ENCODE peak calls at places on chromosomes 13 and 19, in seven cellular contexts. Q, Z, H, I, E, U and C are unnamed samples.

GRCh38 chr19:5122671-5123409 is 153.9 kb downstream of the KDM4B start:
- DNase-seq in I (no peak), E (no peak), Z (no peak), U (no peak), Q (no peak), H (no peak), C (no peak)

GRCh38 chr13:72514141-72514540 is 213.3 kb downstream of the MZT1 start:
- DNase-seq in I (no peak), E (no peak), H (no peak), Q (no peak), Z (peak), U (no peak), C (no peak)

GRCh38 chr19:30450101-30450500 is 77.9 kb downstream of the ZNF536 start:
- DNase-seq in H (peak), U (no peak), E (peak), I (no peak), Z (no peak), Q (no peak), C (peak)

GRCh38 chr13:99390601-99391000 is 83.4 kb upstream of the GPR183 start:
- DNase-seq in Q (no peak), H (no peak), Z (no peak), E (no peak), I (no peak), U (peak), C (no peak)

GRCh38 chr13:73482556-73482955 is 423.8 kb downstream of the KLF5 start:
- DNase-seq in H (no peak), Z (no peak), U (no peak), Q (no peak), E (no peak), I (no peak), C (no peak)

GRCh38 chr13:107835339-107836018 is 379.9 kb downstream of the LIG4 start:
- DNase-seq in Q (no peak), H (no peak), Z (peak), U (no peak), E (no peak), I (no peak), C (no peak)

GRCh38 chr19:49767967-49768581 is 1.3 kb downstream of the AP2A1 start:
- DNase-seq in I (no peak), U (no peak), Z (no peak), Q (no peak), H (no peak), E (no peak), C (no peak)

GRCh38 chr19:1402411-1403070 is 1.2 kb upstream of the GAMT start:
- DNase-seq in Z (no peak), U (no peak), H (no peak), E (no peak), I (no peak), Q (no peak), C (no peak)

GRCh38 chr13:58879114-58879513 is 1247.6 kb downstream of the PCDH17 start:
- DNase-seq in H (no peak), Q (no peak), Z (no peak), I (no peak), U (no peak), E (no peak), C (no peak)

GRCh38 chr13:114177245-114178010 is 1.6 kb upstream of the CFAP97D2 start:
- DNase-seq in H (no peak), I (no peak), U (no peak), Z (no peak), Q (no peak), E (no peak), C (no peak)

GRCh38 chr13:27621116-27621365 is 651 bp upstream of the POLR1D start:
- DNase-seq in Q (no peak), E (no peak), U (no peak), I (no peak), Z (no peak), H (no peak), C (no peak)

GRCh38 chr13:67366533-67366932 is 136.4 kb upstream of the PCDH9 start:
- DNase-seq in U (no peak), H (no peak), E (peak), Z (peak), I (no peak), Q (no peak), C (no peak)

GRCh38 chr19:33350538-33351309 is 22.8 kb upstream of the CEBPG start:
- DNase-seq in E (no peak), Q (no peak), Z (peak), U (no peak), I (no peak), H (peak), C (no peak)

GRCh38 chr19:39193785-39194184 is 3.0 kb upstream of the NCCRP1 start:
- DNase-seq in H (no peak), I (no peak), E (peak), U (no peak), Q (no peak), Z (no peak), C (no peak)

GRCh38 chr19:35879068-35879467 is 10.7 kb downstream of the APLP1 start:
- DNase-seq in Z (no peak), H (no peak), I (no peak), Q (no peak), E (no peak), U (no peak), C (no peak)

GRCh38 chr13:60654405-60654804 is 257.4 kb downstream of the TDRD3 start:
- DNase-seq in U (peak), Q (no peak), H (no peak), I (no peak), Z (peak), E (peak), C (peak)

GRCh38 chr19:35621708-35622107 is 7.1 kb upstream of the RBM42 start:
- DNase-seq in Z (no peak), Q (no peak), I (no peak), H (no peak), E (no peak), U (no peak), C (no peak)

GRCh38 chr19:34269968-34270621 is 15.7 kb downstream of the GARRE1 start:
- DNase-seq in Z (peak), I (peak), E (peak), H (peak), U (no peak), Q (peak), C (peak)

GRCh38 chr13:45297456-45298205 is 43.4 kb downstream of the TPT1 start:
- DNase-seq in I (no peak), E (no peak), H (no peak), Q (no peak), Z (no peak), U (no peak), C (no peak)

GRCh38 chr13:41274881-41275280 is 11.5 kb upstream of the MTRF1 start:
- DNase-seq in E (no peak), Q (no peak), H (no peak), I (no peak), U (no peak), Z (no peak), C (no peak)

GRCh38 chr19:38011426-38011825 is 104.4 kb downstream of the SIPA1L3 start:
- DNase-seq in H (no peak), I (no peak), U (no peak), Z (no peak), Q (no peak), E (no peak), C (no peak)

GRCh38 chr13:39585219-39585618 is 17.8 kb downstream of the LHFPL6 start:
- DNase-seq in H (no peak), Z (no peak), I (no peak), E (no peak), Q (no peak), U (no peak), C (no peak)

GRCh38 chr13:48648446-48648845 is 5.3 kb upstream of the CYSLTR2 start:
- DNase-seq in U (no peak), E (no peak), I (no peak), Q (no peak), H (no peak), Z (no peak), C (no peak)

GRCh38 chr19:45403781-45404556 is 900 bp downstream of the PPP1R13L start:
- DNase-seq in U (peak), I (peak), H (peak), Q (peak), Z (peak), E (peak), C (peak)

GRCh38 chr19:4730740-4731171 is 7.1 kb upstream of the DPP9 start:
- DNase-seq in I (no peak), H (no peak), E (no peak), U (peak), Q (no peak), Z (no peak), C (no peak)

GRCh38 chr13:82947121-82948077 is 934.9 kb downstream of the SLITRK1 start:
- DNase-seq in Z (no peak), U (no peak), E (no peak), Q (no peak), H (no peak), I (no peak), C (no peak)

GRCh38 chr13:111853146-111853545 is 213.8 kb upstream of the SOX1 start:
- DNase-seq in I (no peak), U (no peak), Q (no peak), E (no peak), H (no peak), Z (no peak), C (no peak)

GRCh38 chr19:5590151-5590864 is 22.6 kb upstream of the TINCR start:
- DNase-seq in U (no peak), Q (no peak), Z (no peak), E (no peak), H (no peak), I (no peak), C (no peak)

GRCh38 chr13:48808689-48809088 is 155.0 kb downstream of the CYSLTR2 start:
- DNase-seq in Z (peak), U (no peak), I (no peak), Q (no peak), H (no peak), E (peak), C (no peak)

GRCh38 chr13:80086304-80086721 is 254.6 kb downstream of the SPRY2 start:
- DNase-seq in Q (no peak), U (no peak), E (peak), Z (no peak), H (no peak), I (no peak), C (no peak)

GRCh38 chr13:37173214-37173613 is 67.8 kb upstream of the CSNK1A1L start:
- DNase-seq in Z (peak), E (no peak), U (no peak), Q (no peak), I (no peak), H (no peak), C (no peak)

GRCh38 chr19:2207991-2208860 is 27.9 kb downstream of the PLEKHJ1 start:
- DNase-seq in U (peak), E (peak), Z (peak), I (no peak), H (peak), Q (no peak), C (peak)

GRCh38 chr19:3210347-3211017 is 14.0 kb upstream of the CELF5 start:
- DNase-seq in E (peak), Z (peak), U (peak), H (no peak), Q (peak), I (peak), C (peak)

GRCh38 chr13:109787135-109787954 is 962 bp upstream of the IRS2 start:
- DNase-seq in Z (no peak), E (peak), I (peak), U (peak), H (peak), Q (peak), C (peak)

GRCh38 chr13:32248789-32249188 is 66.4 kb downstream of the ZAR1L start:
- DNase-seq in Z (no peak), H (no peak), I (no peak), Q (no peak), E (no peak), U (no peak), C (no peak)

GRCh38 chr13:73064991-73065390 is 6.2 kb downstream of the KLF5 start:
- DNase-seq in Z (no peak), H (no peak), E (no peak), U (no peak), I (no peak), Q (no peak), C (no peak)

DNA sequence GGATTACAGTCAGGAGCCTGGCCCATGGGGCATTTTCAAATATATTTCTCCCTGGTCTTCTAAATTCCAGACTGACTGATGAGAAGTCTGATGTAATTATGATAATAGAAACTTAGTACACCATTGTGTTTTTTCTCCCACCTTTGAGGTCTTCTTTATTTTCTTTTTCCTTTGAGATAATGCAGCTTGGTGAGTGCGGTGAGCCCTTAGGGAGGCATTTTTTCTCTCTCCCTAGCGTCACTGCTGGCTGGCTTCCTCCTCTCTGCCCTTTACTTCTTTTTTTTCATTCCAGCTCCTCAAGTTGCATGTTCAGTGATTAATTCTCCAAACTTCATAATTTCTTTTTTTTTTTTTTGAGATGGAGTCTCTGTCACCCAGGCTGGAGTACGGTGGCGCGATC is 12.8 kb upstream of the CDC42EP5 start:
- DNase-seq in E (no peak), Z (peak), H (no peak), I (no peak), U (no peak), Q (no peak), C (no peak)
- H3K27ac ChIP-seq in E (no peak), Z (no peak), H (no peak), I (no peak), U (no peak), Q (no peak), C (no peak)

DNA sequence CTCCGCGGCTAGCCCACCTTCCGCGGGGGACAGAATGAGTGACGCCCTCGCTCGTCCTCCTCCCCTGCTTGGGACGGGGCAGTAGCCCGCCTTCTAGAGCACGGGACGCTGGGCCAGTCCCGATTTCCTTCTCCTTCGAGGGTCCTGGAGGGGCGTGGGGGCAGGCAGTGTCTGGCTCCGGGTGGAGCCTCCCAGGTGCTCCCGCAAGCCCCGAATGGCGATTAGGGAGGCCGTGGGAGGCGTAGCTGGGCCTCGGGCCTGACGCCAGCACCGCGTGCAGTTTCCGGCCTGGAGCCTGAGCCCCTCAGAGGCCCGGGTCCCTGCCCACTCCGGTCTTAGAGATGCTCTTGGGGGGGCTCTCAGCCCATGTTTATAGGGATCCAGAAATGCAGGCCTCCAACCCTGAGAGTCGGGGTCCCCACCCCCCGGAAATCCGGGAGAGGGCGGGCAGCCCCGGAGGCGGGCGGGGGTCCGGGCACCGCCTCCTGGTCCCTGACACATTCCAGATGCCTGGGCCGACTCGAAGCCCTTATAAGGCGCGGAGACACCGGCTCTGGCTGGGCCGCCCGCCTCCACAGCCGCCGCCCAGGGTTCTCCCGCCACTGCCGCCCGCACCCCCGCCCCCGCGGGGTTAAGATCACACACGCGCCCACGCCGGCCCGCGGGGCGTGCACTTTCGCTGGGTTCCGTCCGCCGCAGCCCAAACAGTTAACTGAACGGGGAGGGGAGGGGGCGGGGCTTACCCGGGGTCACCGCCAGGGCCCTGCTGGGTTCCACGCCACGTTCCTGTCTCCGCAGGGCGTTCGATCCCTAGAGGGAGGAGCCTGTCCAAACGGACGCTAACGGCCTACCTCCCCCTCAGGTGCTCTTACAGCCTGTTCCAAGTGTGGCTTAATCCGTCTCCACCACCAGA is 1.5 kb downstream of the MYADM start:
- DNase-seq in H (peak), Q (peak), U (peak), E (peak), Z (peak), I (peak), C (peak)
- TF ChIP-seq CTCF in H (peak), Q (no peak), U (no peak), E (no peak), Z (peak), I (peak), C (peak)

GRCh38 chr19:11580665-11581418 is 3.4 kb upstream of the ACP5 start:
- DNase-seq in E (no peak), U (no peak), Z (peak), Q (no peak), I (no peak), H (no peak), C (no peak)
- H3K27ac ChIP-seq in E (no peak), U (no peak), Z (no peak), Q (peak), I (peak), H (no peak), C (no peak)

GRCh38 chr19:58531052-58531600 is 11.5 kb upstream of the ZBTB45 start:
- DNase-seq in E (no peak), Q (no peak), Z (no peak), U (no peak), H (no peak), I (no peak), C (no peak)

DNA sequence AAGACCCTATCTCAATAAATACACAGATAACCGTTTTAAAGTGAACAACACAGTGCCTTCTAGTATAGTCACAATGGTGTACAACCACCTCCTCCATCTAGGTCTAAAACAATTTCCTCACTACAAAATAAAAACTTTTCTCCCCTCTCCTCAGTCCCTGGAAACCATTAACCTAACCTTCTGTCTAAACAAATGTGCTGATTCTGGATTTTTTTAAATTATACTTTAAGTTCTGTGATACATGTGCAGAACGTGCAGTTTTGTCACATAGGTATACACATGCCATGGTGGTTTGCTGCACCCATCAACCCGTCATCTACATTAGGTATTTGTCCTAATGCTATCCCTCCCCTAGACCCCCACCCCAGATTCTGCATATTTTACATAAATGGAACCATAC is 9.8 kb upstream of the ZBTB45 start:
- DNase-seq in I (no peak), Z (no peak), Q (no peak), U (no peak), H (no peak), E (no peak), C (no peak)
- TF ChIP-seq CTCF in I (no peak), Z (no peak), Q (no peak), U (no peak), H (no peak), E (no peak), C (no peak)

DNA sequence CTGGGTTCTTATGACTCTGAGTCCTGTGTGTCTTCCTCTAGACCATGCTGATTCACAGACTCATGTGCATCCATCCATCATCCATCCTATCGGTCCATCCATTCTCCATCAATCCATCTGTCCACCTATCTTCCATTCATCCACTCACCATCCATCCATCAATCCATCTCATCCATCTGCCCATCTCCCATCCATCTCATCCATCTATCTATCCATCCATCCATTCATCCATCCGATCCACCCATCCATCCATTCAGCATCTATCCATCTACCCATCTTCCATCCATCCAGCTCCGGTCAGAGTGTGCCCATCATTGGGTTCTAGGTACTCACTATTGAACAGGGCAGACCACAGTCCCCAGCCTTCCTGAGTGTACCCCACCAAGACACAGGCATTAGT is 75.6 kb downstream of the SLC7A1 start:
- DNase-seq in I (no peak), Z (no peak), H (no peak), E (no peak), Q (no peak), U (no peak), C (no peak)
- H3K27ac ChIP-seq in I (no peak), Z (peak), H (no peak), E (peak), Q (no peak), U (no peak), C (no peak)

GRCh38 chr19:7934766-7935165 is 8.7 kb downstream of the TIMM44 start:
- DNase-seq in I (no peak), U (no peak), Z (no peak), E (no peak), Q (no peak), H (no peak), C (no peak)

GRCh38 chr19:7932930-7933300 is 7.0 kb upstream of the CTXN1 start:
- DNase-seq in Q (no peak), E (no peak), U (no peak), H (no peak), I (no peak), Z (no peak), C (no peak)

GRCh38 chr19:7933411-7933810 is 7.5 kb upstream of the CTXN1 start:
- DNase-seq in I (no peak), E (no peak), H (no peak), Z (no peak), Q (no peak), U (no peak), C (no peak)

GRCh38 chr19:7932276-7932929 is 6.5 kb upstream of the CTXN1 start:
- DNase-seq in I (no peak), E (no peak), U (no peak), Q (no peak), Z (no peak), H (peak), C (no peak)

DNA sequence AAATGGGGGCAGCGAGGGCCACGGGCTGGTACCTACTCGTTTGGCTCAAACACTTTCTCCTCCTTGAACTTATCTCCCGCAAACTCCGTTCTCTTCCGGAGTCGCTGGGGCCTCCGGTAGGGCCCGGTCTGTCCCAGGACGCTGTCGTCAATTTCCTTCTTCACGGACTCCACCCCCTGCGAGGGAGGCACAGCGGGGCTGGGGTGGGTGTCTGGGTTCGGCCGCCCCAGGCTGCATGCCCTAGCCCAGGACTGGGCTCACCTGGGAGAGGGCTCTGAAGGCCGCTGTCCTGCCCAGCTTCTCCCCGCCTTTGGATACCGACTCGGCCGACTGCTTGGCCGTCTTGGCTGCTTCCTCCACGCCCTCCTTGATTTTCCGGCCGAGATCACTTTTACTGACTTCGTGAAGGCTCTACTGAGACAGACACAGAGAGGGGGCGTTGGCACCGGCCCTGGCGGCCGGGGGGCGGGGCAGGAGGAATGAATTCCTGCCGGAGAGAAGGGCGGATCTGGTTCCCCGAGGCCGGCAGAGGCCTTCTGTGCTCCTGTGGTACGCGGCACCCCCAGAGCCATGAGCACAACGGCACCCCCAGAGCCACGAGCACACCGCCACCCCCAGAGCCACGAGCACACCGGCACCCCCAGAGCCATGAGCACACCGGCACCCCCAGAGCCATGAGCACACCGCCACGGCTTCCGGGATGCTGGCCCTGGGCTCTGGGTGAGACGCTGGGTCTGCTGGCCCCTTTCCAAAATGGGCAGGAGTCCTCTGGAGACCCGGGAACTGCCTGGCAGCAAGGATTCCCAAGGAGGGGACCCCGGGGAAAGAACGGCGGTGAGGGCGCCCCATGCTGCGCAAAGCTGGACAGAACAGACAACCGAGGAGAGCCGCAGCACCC is 8.1 kb upstream of the CTXN1 start:
- DNase-seq in Z (no peak), E (no peak), I (no peak), U (no peak), Q (no peak), H (peak), C (no peak)
- TF ChIP-seq CTCF in Z (no peak), E (no peak), I (no peak), U (no peak), Q (no peak), H (no peak), C (no peak)